ENCODE peak calls at places on chromosomes 11 and 22, in ten cellular contexts. One of them, this sample, is unnamed.

GRCh38 chr11:33670250-33671011 is 30.2 kb downstream of the C11orf91 start:
- DNase-seq in fibroblast of lung: peak
- DNase-seq in psoas muscle: no peak
- DNase-seq in Karpas-422: no peak
- DNase-seq in IMR-90: peak
- DNase-seq in cardiac muscle cell: peak
- DNase-seq in tibial nerve: no peak
- DNase-seq in upper lobe of right lung: no peak
- DNase-seq in adrenal gland: no peak
- DNase-seq in gastrocnemius medialis: no peak
- DNase-seq in this sample: no peak

GRCh38 chr11:76152086-76152658 is 54.1 kb downstream of the WNT11 start:
- DNase-seq in Karpas-422: peak
- DNase-seq in gastrocnemius medialis: peak
- DNase-seq in psoas muscle: peak
- DNase-seq in fibroblast of lung: peak
- DNase-seq in adrenal gland: peak
- DNase-seq in cardiac muscle cell: peak
- DNase-seq in upper lobe of right lung: peak
- DNase-seq in IMR-90: peak
- DNase-seq in tibial nerve: peak
- DNase-seq in this sample: peak

GRCh38 chr11:45252877-45253276 is 33.3 kb downstream of the SYT13 start:
- DNase-seq in tibial nerve: no peak
- DNase-seq in adrenal gland: no peak
- DNase-seq in fibroblast of lung: no peak
- DNase-seq in cardiac muscle cell: no peak
- DNase-seq in upper lobe of right lung: no peak
- DNase-seq in IMR-90: no peak
- DNase-seq in psoas muscle: no peak
- DNase-seq in gastrocnemius medialis: no peak
- DNase-seq in Karpas-422: no peak
- DNase-seq in this sample: no peak

GRCh38 chr22:20130319-20130718 is 1.3 kb upstream of the ZDHHC8 start:
- DNase-seq in gastrocnemius medialis: no peak
- DNase-seq in Karpas-422: peak
- DNase-seq in fibroblast of lung: no peak
- DNase-seq in IMR-90: no peak
- DNase-seq in upper lobe of right lung: no peak
- DNase-seq in psoas muscle: no peak
- DNase-seq in adrenal gland: no peak
- DNase-seq in cardiac muscle cell: no peak
- DNase-seq in tibial nerve: no peak
- DNase-seq in this sample: no peak

GRCh38 chr22:28051091-28051786 is 132.2 kb upstream of the PITPNB start:
- DNase-seq in IMR-90: no peak
- DNase-seq in adrenal gland: no peak
- DNase-seq in fibroblast of lung: no peak
- DNase-seq in upper lobe of right lung: no peak
- DNase-seq in psoas muscle: no peak
- DNase-seq in gastrocnemius medialis: no peak
- DNase-seq in Karpas-422: no peak
- DNase-seq in cardiac muscle cell: no peak
- DNase-seq in tibial nerve: no peak
- DNase-seq in this sample: no peak

GRCh38 chr11:86056262-86056911 is 12.5 kb downstream of the PICALM start:
- DNase-seq in adrenal gland: no peak
- DNase-seq in cardiac muscle cell: no peak
- DNase-seq in tibial nerve: no peak
- DNase-seq in upper lobe of right lung: no peak
- DNase-seq in psoas muscle: no peak
- DNase-seq in fibroblast of lung: no peak
- DNase-seq in Karpas-422: no peak
- DNase-seq in gastrocnemius medialis: no peak
- DNase-seq in IMR-90: no peak
- DNase-seq in this sample: no peak

GRCh38 chr22:31659246-31659645 is 2.8 kb downstream of the PISD start:
- DNase-seq in upper lobe of right lung: no peak
- DNase-seq in IMR-90: no peak
- DNase-seq in adrenal gland: no peak
- DNase-seq in gastrocnemius medialis: no peak
- DNase-seq in tibial nerve: no peak
- DNase-seq in Karpas-422: no peak
- DNase-seq in fibroblast of lung: no peak
- DNase-seq in psoas muscle: no peak
- DNase-seq in cardiac muscle cell: no peak
- DNase-seq in this sample: no peak

GRCh38 chr11:2586091-2586792 is 113.6 kb downstream of the KCNQ1OT1 start:
- DNase-seq in Karpas-422: no peak
- DNase-seq in IMR-90: no peak
- DNase-seq in cardiac muscle cell: no peak
- DNase-seq in gastrocnemius medialis: peak
- DNase-seq in fibroblast of lung: no peak
- DNase-seq in tibial nerve: no peak
- DNase-seq in psoas muscle: peak
- DNase-seq in upper lobe of right lung: peak
- DNase-seq in adrenal gland: no peak
- DNase-seq in this sample: peak

GRCh38 chr11:131678658-131679340 is 308.4 kb downstream of the NTM start:
- DNase-seq in IMR-90: no peak
- DNase-seq in adrenal gland: no peak
- DNase-seq in gastrocnemius medialis: no peak
- DNase-seq in psoas muscle: no peak
- DNase-seq in fibroblast of lung: no peak
- DNase-seq in upper lobe of right lung: no peak
- DNase-seq in tibial nerve: no peak
- DNase-seq in Karpas-422: no peak
- DNase-seq in cardiac muscle cell: no peak
- DNase-seq in this sample: no peak

GRCh38 chr11:119509277-119509841 is 86.4 kb upstream of the THY1 start:
- DNase-seq in fibroblast of lung: peak
- DNase-seq in psoas muscle: no peak
- DNase-seq in gastrocnemius medialis: no peak
- DNase-seq in tibial nerve: no peak
- DNase-seq in adrenal gland: no peak
- DNase-seq in upper lobe of right lung: no peak
- DNase-seq in Karpas-422: no peak
- DNase-seq in cardiac muscle cell: peak
- DNase-seq in IMR-90: peak
- DNase-seq in this sample: no peak

DNA sequence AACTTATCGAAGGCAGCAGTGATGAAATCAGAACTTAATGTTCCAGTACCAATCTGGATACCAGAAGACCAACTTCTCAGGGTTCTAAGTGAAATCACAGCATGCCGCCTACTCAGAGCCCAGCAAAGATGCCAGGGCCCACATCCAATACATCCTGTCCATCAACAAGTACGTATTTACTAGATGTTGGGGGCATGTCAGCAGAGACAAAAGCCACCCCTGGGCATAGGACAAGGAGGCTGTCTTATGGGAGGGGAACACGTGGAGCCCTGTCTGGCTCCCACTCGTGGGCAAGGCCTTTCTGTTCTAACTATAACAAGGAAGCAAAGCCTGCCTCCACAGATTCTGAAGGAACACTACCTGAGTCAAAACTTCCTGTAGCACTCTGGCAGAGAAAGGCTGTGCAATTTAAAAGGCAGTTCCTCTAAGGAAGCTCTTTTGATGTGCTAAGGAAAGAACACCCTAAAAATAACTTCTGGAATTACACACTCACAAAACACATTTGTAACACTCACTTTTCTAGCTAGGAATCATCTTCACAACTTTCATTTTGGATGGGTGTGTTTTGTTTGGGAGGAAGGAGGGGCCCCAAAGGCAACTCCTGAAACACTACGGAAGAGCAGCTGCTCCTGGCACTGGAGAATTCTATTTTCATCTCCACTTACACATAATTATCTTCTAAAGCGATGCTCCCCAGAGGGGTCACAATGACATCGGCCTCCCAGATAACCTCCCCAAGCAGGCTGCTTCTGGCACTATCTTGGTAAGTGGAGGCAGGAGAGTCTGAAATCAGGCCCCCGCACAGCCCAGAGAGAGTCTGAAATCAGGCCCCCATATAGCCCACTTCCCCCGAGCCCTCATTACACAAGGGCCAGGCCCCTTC is 14.2 kb downstream of the SMCO4 start:
- DNase-seq in Karpas-422: no peak
- DNase-seq in cardiac muscle cell: no peak
- DNase-seq in adrenal gland: no peak
- DNase-seq in fibroblast of lung: no peak
- DNase-seq in tibial nerve: peak
- DNase-seq in IMR-90: no peak
- DNase-seq in gastrocnemius medialis: peak
- DNase-seq in psoas muscle: no peak
- DNase-seq in upper lobe of right lung: no peak
- DNase-seq in this sample: no peak
- H3K27ac ChIP-seq in Karpas-422: no peak
- H3K27ac ChIP-seq in cardiac muscle cell: peak
- H3K27ac ChIP-seq in adrenal gland: peak
- H3K27ac ChIP-seq in fibroblast of lung: no peak
- H3K27ac ChIP-seq in tibial nerve: peak
- H3K27ac ChIP-seq in IMR-90: no peak
- H3K27ac ChIP-seq in gastrocnemius medialis: peak
- H3K27ac ChIP-seq in psoas muscle: peak
- H3K27ac ChIP-seq in upper lobe of right lung: peak
- H3K27ac ChIP-seq in this sample: peak

GRCh38 chr22:35746248-35746647 is 28.6 kb downstream of the APOL5 start:
- DNase-seq in Karpas-422: no peak
- DNase-seq in adrenal gland: no peak
- DNase-seq in upper lobe of right lung: no peak
- DNase-seq in IMR-90: no peak
- DNase-seq in gastrocnemius medialis: no peak
- DNase-seq in tibial nerve: no peak
- DNase-seq in cardiac muscle cell: peak
- DNase-seq in fibroblast of lung: no peak
- DNase-seq in psoas muscle: peak
- DNase-seq in this sample: no peak
- H3K4me3 ChIP-seq in Karpas-422: no peak
- H3K4me3 ChIP-seq in adrenal gland: no peak
- H3K4me3 ChIP-seq in upper lobe of right lung: no peak
- H3K4me3 ChIP-seq in IMR-90: no peak
- H3K4me3 ChIP-seq in gastrocnemius medialis: no peak
- H3K4me3 ChIP-seq in tibial nerve: no peak
- H3K4me3 ChIP-seq in cardiac muscle cell: no peak
- H3K4me3 ChIP-seq in fibroblast of lung: no peak
- H3K4me3 ChIP-seq in psoas muscle: no peak
- H3K4me3 ChIP-seq in this sample: no peak

DNA sequence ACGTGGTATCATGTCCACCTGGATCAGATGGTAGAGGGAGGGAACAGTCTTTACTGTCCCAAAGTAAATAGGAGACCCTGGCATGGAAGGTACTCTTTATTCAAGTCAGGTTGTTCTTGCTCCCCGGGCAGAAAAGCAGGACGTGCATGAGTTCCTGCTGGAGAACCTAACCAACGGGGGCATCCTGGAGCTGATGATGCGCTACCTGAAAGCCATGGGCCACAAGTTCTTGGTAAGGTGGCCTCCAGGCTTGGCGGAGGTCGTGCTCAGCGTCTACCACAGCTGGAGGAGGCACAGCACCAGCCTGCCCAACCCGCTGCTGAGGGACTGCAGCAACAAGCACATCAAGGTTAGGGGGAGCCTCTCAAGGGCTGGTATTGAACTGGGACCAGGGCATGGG is 48.7 kb downstream of the CABIN1 start:
- DNase-seq in IMR-90: no peak
- DNase-seq in gastrocnemius medialis: no peak
- DNase-seq in fibroblast of lung: no peak
- DNase-seq in Karpas-422: no peak
- DNase-seq in tibial nerve: no peak
- DNase-seq in upper lobe of right lung: no peak
- DNase-seq in psoas muscle: no peak
- DNase-seq in adrenal gland: no peak
- DNase-seq in cardiac muscle cell: no peak
- DNase-seq in this sample: no peak
- H3K27ac ChIP-seq in IMR-90: peak
- H3K27ac ChIP-seq in gastrocnemius medialis: no peak
- H3K27ac ChIP-seq in fibroblast of lung: peak
- H3K27ac ChIP-seq in Karpas-422: no peak
- H3K27ac ChIP-seq in tibial nerve: peak
- H3K27ac ChIP-seq in upper lobe of right lung: peak
- H3K27ac ChIP-seq in psoas muscle: peak
- H3K27ac ChIP-seq in adrenal gland: peak
- H3K27ac ChIP-seq in cardiac muscle cell: no peak
- H3K27ac ChIP-seq in this sample: no peak

GRCh38 chr22:22584722-22585121 is 25.7 kb upstream of the PRAME start:
- DNase-seq in IMR-90: no peak
- DNase-seq in cardiac muscle cell: no peak
- DNase-seq in psoas muscle: no peak
- DNase-seq in fibroblast of lung: no peak
- DNase-seq in adrenal gland: no peak
- DNase-seq in upper lobe of right lung: no peak
- DNase-seq in tibial nerve: no peak
- DNase-seq in Karpas-422: no peak
- DNase-seq in gastrocnemius medialis: no peak
- DNase-seq in this sample: no peak
- H3K4me3 ChIP-seq in IMR-90: no peak
- H3K4me3 ChIP-seq in cardiac muscle cell: no peak
- H3K4me3 ChIP-seq in psoas muscle: no peak
- H3K4me3 ChIP-seq in fibroblast of lung: no peak
- H3K4me3 ChIP-seq in adrenal gland: no peak
- H3K4me3 ChIP-seq in upper lobe of right lung: no peak
- H3K4me3 ChIP-seq in tibial nerve: no peak
- H3K4me3 ChIP-seq in Karpas-422: no peak
- H3K4me3 ChIP-seq in gastrocnemius medialis: no peak
- H3K4me3 ChIP-seq in this sample: no peak

GRCh38 chr22:43827336-43827735 is 15.2 kb upstream of the EFCAB6 start:
- DNase-seq in tibial nerve: no peak
- DNase-seq in gastrocnemius medialis: no peak
- DNase-seq in psoas muscle: no peak
- DNase-seq in adrenal gland: no peak
- DNase-seq in Karpas-422: no peak
- DNase-seq in upper lobe of right lung: no peak
- DNase-seq in cardiac muscle cell: no peak
- DNase-seq in fibroblast of lung: no peak
- DNase-seq in IMR-90: no peak
- DNase-seq in this sample: no peak
- H3K27ac ChIP-seq in tibial nerve: no peak
- H3K27ac ChIP-seq in gastrocnemius medialis: no peak
- H3K27ac ChIP-seq in psoas muscle: no peak
- H3K27ac ChIP-seq in adrenal gland: no peak
- H3K27ac ChIP-seq in Karpas-422: no peak
- H3K27ac ChIP-seq in upper lobe of right lung: no peak
- H3K27ac ChIP-seq in cardiac muscle cell: no peak
- H3K27ac ChIP-seq in fibroblast of lung: peak
- H3K27ac ChIP-seq in IMR-90: no peak
- H3K27ac ChIP-seq in this sample: no peak

GRCh38 chr11:9726313-9727022 is 62.6 kb downstream of the SWAP70 start:
- DNase-seq in psoas muscle: no peak
- DNase-seq in IMR-90: peak
- DNase-seq in upper lobe of right lung: no peak
- DNase-seq in fibroblast of lung: peak
- DNase-seq in cardiac muscle cell: peak
- DNase-seq in tibial nerve: no peak
- DNase-seq in Karpas-422: peak
- DNase-seq in adrenal gland: no peak
- DNase-seq in gastrocnemius medialis: no peak
- DNase-seq in this sample: no peak
- H3K4me3 ChIP-seq in psoas muscle: no peak
- H3K4me3 ChIP-seq in IMR-90: no peak
- H3K4me3 ChIP-seq in upper lobe of right lung: no peak
- H3K4me3 ChIP-seq in fibroblast of lung: no peak
- H3K4me3 ChIP-seq in cardiac muscle cell: no peak
- H3K4me3 ChIP-seq in tibial nerve: no peak
- H3K4me3 ChIP-seq in Karpas-422: no peak
- H3K4me3 ChIP-seq in adrenal gland: no peak
- H3K4me3 ChIP-seq in gastrocnemius medialis: no peak
- H3K4me3 ChIP-seq in this sample: no peak